ENCODE peak calls at places on chromosomes 7 and 10, in seven cellular contexts. G, K, X, U, S, T and R are unnamed samples.

GRCh38 chr10:33129181-33129928 is 171.3 kb upstream of the ITGB1 start:
- DNase-seq in G (no peak), K (no peak), X (no peak), U (no peak), S (no peak), T (no peak), R (no peak)

GRCh38 chr7:143434660-143435059 is 8.6 kb upstream of the TAS2R60 start:
- DNase-seq in G (no peak), K (no peak), X (no peak), U (no peak), S (no peak), T (no peak), R (peak; percentile 3)

GRCh38 chr7:130112662-130113425 is 42.5 kb downstream of the KLHDC10 start:
- DNase-seq in G (no peak), K (no peak), X (no peak), U (no peak), S (no peak), T (no peak), R (no peak)

GRCh38 chr7:77791336-77791735 is 6.9 kb downstream of the TMEM60 start:
- DNase-seq in G (no peak), K (no peak), X (no peak), U (no peak), S (no peak), T (no peak), R (peak; percentile 53)

GRCh38 chr10:124992462-124993344 is 50.8 kb downstream of the ZRANB1 start:
- DNase-seq in G (peak; percentile 59), K (peak; percentile 47), X (peak; percentile 43), U (no peak), S (peak; percentile 77), T (no peak), R (peak; percentile 68)

GRCh38 chr7:50608196-50608906 is 43.1 kb upstream of the DDC start:
- DNase-seq in G (no peak), K (no peak), X (no peak), U (no peak), S (no peak), T (no peak), R (no peak)

GRCh38 chr7:130888017-130888371 is 154.0 kb upstream of the KLF14 start:
- DNase-seq in G (no peak), K (no peak), X (no peak), U (no peak), S (no peak), T (peak; percentile 60), R (no peak)

GRCh38 chr7:125670926-125671572 is 741.4 kb upstream of the POT1 start:
- DNase-seq in G (peak; percentile 24), K (peak; percentile 9), X (peak; percentile 22), U (no peak), S (no peak), T (peak; percentile 30), R (peak; percentile 28)

GRCh38 chr10:4333474-4333894 is 492.5 kb upstream of the AKR1E2 start:
- DNase-seq in G (no peak), K (no peak), X (no peak), U (no peak), S (no peak), T (no peak), R (no peak)

GRCh38 chr10:113978802-113979201 is 64.9 kb upstream of the ADRB1 start:
- DNase-seq in G (no peak), K (no peak), X (no peak), U (no peak), S (no peak), T (no peak), R (no peak)

GRCh38 chr7:39434012-39434411 is 132.2 kb upstream of the YAE1 start:
- DNase-seq in G (no peak), K (no peak), X (no peak), U (no peak), S (no peak), T (no peak), R (no peak)

GRCh38 chr7:82677493-82677892 is 233.9 kb upstream of the CACNA2D1 start:
- DNase-seq in G (no peak), K (no peak), X (no peak), U (no peak), S (no peak), T (no peak), R (no peak)

GRCh38 chr7:135234727-135235126 is 1.1 kb downstream of the STRA8 start:
- DNase-seq in G (no peak), K (no peak), X (no peak), U (no peak), S (peak; percentile 10), T (no peak), R (no peak)

GRCh38 chr7:21908746-21909145 is 37.0 kb downstream of the CDCA7L start:
- DNase-seq in G (no peak), K (no peak), X (no peak), U (no peak), S (no peak), T (no peak), R (no peak)

GRCh38 chr7:32170838-32171237 is 100.6 kb upstream of the PDE1C start:
- DNase-seq in G (no peak), K (no peak), X (no peak), U (no peak), S (no peak), T (no peak), R (no peak)

GRCh38 chr10:45080321-45080720 is 79.6 kb downstream of the ZNF22 start:
- DNase-seq in G (no peak), K (no peak), X (no peak), U (no peak), S (no peak), T (no peak), R (no peak)

GRCh38 chr10:130179640-130180039 is 43.4 kb downstream of the GLRX3 start:
- DNase-seq in G (peak; percentile 47), K (peak; percentile 54), X (peak; percentile 24), U (no peak), S (no peak), T (peak; percentile 25), R (no peak)

GRCh38 chr7:81299272-81299671 is 380.4 kb upstream of the SEMA3C start:
- DNase-seq in G (no peak), K (no peak), X (peak; percentile 29), U (no peak), S (no peak), T (no peak), R (no peak)

GRCh38 chr10:109894516-109894915 is 28.8 kb downstream of the XPNPEP1 start:
- DNase-seq in G (no peak), K (no peak), X (no peak), U (no peak), S (no peak), T (no peak), R (no peak)

GRCh38 chr7:51040777-51041176 is 258.1 kb upstream of the GRB10 start:
- DNase-seq in G (peak; percentile 47), K (no peak), X (no peak), U (no peak), S (no peak), T (no peak), R (peak; percentile 47)

GRCh38 chr10:62778125-62778524 is 26.4 kb upstream of the ADO start:
- DNase-seq in G (no peak), K (no peak), X (no peak), U (no peak), S (no peak), T (no peak), R (no peak)

GRCh38 chr10:92590623-92591549 is 2.0 kb upstream of the KIF11 start:
- DNase-seq in G (peak; percentile 59), K (peak; percentile 72), X (peak; percentile 75), U (no peak), S (peak; percentile 49), T (peak; percentile 53), R (peak; percentile 71)

GRCh38 chr7:134140889-134141867 is 14.0 kb downstream of the LRGUK start:
- DNase-seq in G (peak; percentile 86), K (peak; percentile 34), X (peak; percentile 15), U (no peak), S (peak; percentile 92), T (peak; percentile 89), R (peak; percentile 55)

GRCh38 chr7:90984692-90985091 is 279.5 kb upstream of the FZD1 start:
- DNase-seq in G (no peak), K (no peak), X (no peak), U (no peak), S (no peak), T (no peak), R (no peak)

GRCh38 chr10:92080244-92080643 is 156.7 kb downstream of the BTAF1 start:
- DNase-seq in G (no peak), K (no peak), X (no peak), U (no peak), S (no peak), T (no peak), R (peak; percentile 26)

GRCh38 chr7:6443372-6443941 is 4.3 kb downstream of the DAGLB start:
- DNase-seq in G (no peak), K (peak; percentile 18), X (peak; percentile 85), U (no peak), S (no peak), T (no peak), R (no peak)

GRCh38 chr7:116888895-116889294 is 26.5 kb downstream of the CAPZA2 start:
- DNase-seq in G (no peak), K (no peak), X (no peak), U (no peak), S (no peak), T (no peak), R (no peak)

GRCh38 chr7:112452102-112452888 is 2.0 kb downstream of the IFRD1 start:
- DNase-seq in G (peak; percentile 20), K (peak; percentile 42), X (no peak), U (no peak), S (peak; percentile 51), T (no peak), R (peak; percentile 5)
- TF ChIP-seq JUND in G (no peak), K (no peak), X (no peak), U (no peak), S (no peak), T (no peak), R (no peak)

GRCh38 chr10:74640134-74640533 is 186.3 kb upstream of the KAT6B start:
- DNase-seq in G (no peak), K (no peak), X (no peak), U (peak; percentile 31), S (no peak), T (no peak), R (no peak)
- TF ChIP-seq JUND in G (no peak), K (no peak), X (no peak), U (no peak), S (no peak), T (no peak), R (no peak)

GRCh38 chr7:121741896-121742295 is 131.1 kb upstream of the PTPRZ1 start:
- DNase-seq in G (no peak), K (no peak), X (no peak), U (no peak), S (no peak), T (no peak), R (no peak)
- TF ChIP-seq JUND in G (no peak), K (no peak), X (no peak), U (no peak), S (no peak), T (no peak), R (no peak)

DNA sequence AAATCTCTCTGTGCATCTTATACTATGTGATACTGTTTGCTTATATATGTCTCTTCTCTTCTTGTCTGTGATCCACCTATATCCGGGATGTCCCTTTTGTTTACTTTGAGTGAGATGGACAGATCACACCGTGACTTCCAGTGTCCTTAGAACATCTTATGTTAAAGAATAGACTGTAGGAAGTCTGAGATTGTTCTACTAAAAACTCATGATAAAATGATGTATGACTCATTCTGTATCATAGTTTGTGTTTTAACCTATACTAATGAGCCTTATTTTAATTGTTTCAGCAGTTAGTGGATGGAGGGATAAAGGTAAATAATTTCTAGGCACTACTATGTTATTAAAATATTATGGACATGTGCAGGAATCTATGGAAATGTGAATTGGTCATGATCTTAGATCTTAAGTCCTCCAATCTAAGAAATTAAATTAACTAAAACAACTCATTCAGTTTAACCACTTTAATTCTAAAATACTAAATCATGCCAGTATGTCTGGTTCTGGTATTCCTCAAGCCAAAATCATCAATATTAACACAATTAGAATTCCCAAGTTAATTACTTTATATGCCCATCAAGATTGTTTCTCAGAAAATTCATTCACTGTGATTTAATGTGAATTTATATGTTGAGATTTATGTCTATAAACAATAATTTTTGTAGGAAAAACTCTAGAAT is 32.0 kb downstream of the ITGB8 start:
- DNase-seq in G (no peak), K (no peak), X (no peak), U (no peak), S (no peak), T (no peak), R (no peak)
- TF ChIP-seq JUND in G (no peak), K (no peak), X (no peak), U (no peak), S (no peak), T (no peak), R (no peak)